ENCODE peak calls at places on chromosomes 13 and 19, in six cellular contexts. One of them, this sample, is unnamed.

GRCh38 chr13:112648101-112648500 is 41.7 kb upstream of the ATP11A start:
- DNase-seq in substantia nigra: no peak
- DNase-seq in tibial nerve: no peak
- DNase-seq in ovary: no peak
- DNase-seq in KBM-7: no peak
- DNase-seq in GM12864: no peak
- DNase-seq in this sample: no peak

GRCh38 chr13:83378901-83379300 is 503.4 kb downstream of the SLITRK1 start:
- DNase-seq in substantia nigra: no peak
- DNase-seq in ovary: no peak
- DNase-seq in GM12864: no peak
- DNase-seq in KBM-7: no peak
- DNase-seq in tibial nerve: no peak
- DNase-seq in this sample: no peak

GRCh38 chr19:17026041-17026658 is 460 bp downstream of the CPAMD8 start:
- DNase-seq in KBM-7: peak
- DNase-seq in tibial nerve: no peak
- DNase-seq in GM12864: no peak
- DNase-seq in substantia nigra: no peak
- DNase-seq in ovary: no peak
- DNase-seq in this sample: no peak

GRCh38 chr19:58356236-58356970 is 3.1 kb upstream of the A1BG start:
- DNase-seq in tibial nerve: no peak
- DNase-seq in substantia nigra: no peak
- DNase-seq in KBM-7: no peak
- DNase-seq in ovary: no peak
- DNase-seq in GM12864: no peak
- DNase-seq in this sample: no peak

GRCh38 chr19:54882758-54883157 is 8.7 kb downstream of the FCAR start:
- DNase-seq in KBM-7: peak
- DNase-seq in ovary: no peak
- DNase-seq in GM12864: peak
- DNase-seq in substantia nigra: no peak
- DNase-seq in tibial nerve: no peak
- DNase-seq in this sample: peak

GRCh38 chr13:51257187-51257586 is 35.0 kb downstream of the FAM124A start:
- DNase-seq in KBM-7: no peak
- DNase-seq in GM12864: no peak
- DNase-seq in substantia nigra: no peak
- DNase-seq in ovary: no peak
- DNase-seq in tibial nerve: no peak
- DNase-seq in this sample: no peak

GRCh38 chr13:71587193-71587592 is 279.8 kb downstream of the DACH1 start:
- DNase-seq in GM12864: no peak
- DNase-seq in ovary: no peak
- DNase-seq in KBM-7: no peak
- DNase-seq in substantia nigra: no peak
- DNase-seq in tibial nerve: no peak
- DNase-seq in this sample: no peak

GRCh38 chr13:97372929-97373328 is 61.0 kb upstream of the RAP2A start:
- DNase-seq in substantia nigra: no peak
- DNase-seq in GM12864: no peak
- DNase-seq in tibial nerve: no peak
- DNase-seq in KBM-7: no peak
- DNase-seq in ovary: no peak
- DNase-seq in this sample: no peak

GRCh38 chr13:65292488-65292901 is 1937.6 kb downstream of the PCDH9 start:
- DNase-seq in tibial nerve: no peak
- DNase-seq in substantia nigra: no peak
- DNase-seq in GM12864: no peak
- DNase-seq in KBM-7: no peak
- DNase-seq in ovary: no peak
- DNase-seq in this sample: peak

GRCh38 chr13:75481176-75482069 is 546 bp downstream of the TBC1D4 start:
- DNase-seq in ovary: peak
- DNase-seq in substantia nigra: no peak
- DNase-seq in KBM-7: peak
- DNase-seq in GM12864: no peak
- DNase-seq in tibial nerve: peak
- DNase-seq in this sample: no peak

GRCh38 chr13:42041684-42042035 is 6.8 kb upstream of the DGKH start:
- DNase-seq in substantia nigra: peak
- DNase-seq in ovary: peak
- DNase-seq in GM12864: no peak
- DNase-seq in tibial nerve: peak
- DNase-seq in KBM-7: peak
- DNase-seq in this sample: peak

GRCh38 chr19:15466851-15467733 is 2.7 kb upstream of the RASAL3 start:
- DNase-seq in KBM-7: peak
- DNase-seq in ovary: no peak
- DNase-seq in substantia nigra: no peak
- DNase-seq in tibial nerve: no peak
- DNase-seq in GM12864: peak
- DNase-seq in this sample: no peak

GRCh38 chr19:36963262-36963661 is 47.1 kb downstream of the ZNF568 start:
- DNase-seq in KBM-7: no peak
- DNase-seq in substantia nigra: no peak
- DNase-seq in GM12864: no peak
- DNase-seq in tibial nerve: no peak
- DNase-seq in ovary: no peak
- DNase-seq in this sample: no peak

GRCh38 chr13:69737129-69737935 is 370.3 kb upstream of the ATXN8OS start:
- DNase-seq in tibial nerve: no peak
- DNase-seq in ovary: no peak
- DNase-seq in KBM-7: no peak
- DNase-seq in substantia nigra: no peak
- DNase-seq in GM12864: no peak
- DNase-seq in this sample: no peak

GRCh38 chr13:66556306-66556705 is 673.8 kb downstream of the PCDH9 start:
- DNase-seq in ovary: no peak
- DNase-seq in tibial nerve: no peak
- DNase-seq in KBM-7: no peak
- DNase-seq in substantia nigra: no peak
- DNase-seq in GM12864: no peak
- DNase-seq in this sample: no peak

GRCh38 chr19:53196777-53197396 is 3.7 kb upstream of the ZNF665 start:
- DNase-seq in ovary: peak
- DNase-seq in KBM-7: peak
- DNase-seq in tibial nerve: peak
- DNase-seq in GM12864: peak
- DNase-seq in substantia nigra: peak
- DNase-seq in this sample: peak

GRCh38 chr19:20359933-20360720 is 193.1 kb downstream of the ZNF486 start:
- DNase-seq in tibial nerve: no peak
- DNase-seq in ovary: no peak
- DNase-seq in GM12864: no peak
- DNase-seq in substantia nigra: peak
- DNase-seq in KBM-7: no peak
- DNase-seq in this sample: peak

GRCh38 chr19:33302175-33302973 is at the start of gene CEBPA:
- DNase-seq in ovary: peak
- DNase-seq in tibial nerve: peak
- DNase-seq in KBM-7: peak
- DNase-seq in GM12864: no peak
- DNase-seq in substantia nigra: peak
- DNase-seq in this sample: peak

GRCh38 chr19:45972944-45973525 is 630 bp downstream of the NOVA2 start:
- DNase-seq in ovary: no peak
- DNase-seq in tibial nerve: no peak
- DNase-seq in GM12864: no peak
- DNase-seq in KBM-7: no peak
- DNase-seq in substantia nigra: no peak
- DNase-seq in this sample: no peak

GRCh38 chr13:82480415-82480814 is 1401.9 kb downstream of the SLITRK1 start:
- DNase-seq in KBM-7: no peak
- DNase-seq in GM12864: no peak
- DNase-seq in tibial nerve: no peak
- DNase-seq in substantia nigra: no peak
- DNase-seq in ovary: no peak
- DNase-seq in this sample: no peak

GRCh38 chr19:582497-583197 is 7.0 kb upstream of the HCN2 start:
- DNase-seq in ovary: no peak
- DNase-seq in GM12864: no peak
- DNase-seq in tibial nerve: no peak
- DNase-seq in KBM-7: no peak
- DNase-seq in substantia nigra: no peak
- DNase-seq in this sample: no peak

GRCh38 chr19:1850809-1851544 is 2.7 kb upstream of the REXO1 start:
- DNase-seq in KBM-7: no peak
- DNase-seq in substantia nigra: no peak
- DNase-seq in tibial nerve: no peak
- DNase-seq in ovary: no peak
- DNase-seq in GM12864: no peak
- DNase-seq in this sample: no peak

GRCh38 chr13:21175656-21176194 is 627 bp downstream of the SKA3 start:
- DNase-seq in substantia nigra: no peak
- DNase-seq in tibial nerve: no peak
- DNase-seq in KBM-7: no peak
- DNase-seq in GM12864: no peak
- DNase-seq in ovary: no peak
- DNase-seq in this sample: peak

GRCh38 chr13:25335856-25336255 is 34.4 kb downstream of the NUP58 start:
- DNase-seq in substantia nigra: no peak
- DNase-seq in ovary: no peak
- DNase-seq in tibial nerve: no peak
- DNase-seq in KBM-7: no peak
- DNase-seq in GM12864: no peak
- DNase-seq in this sample: no peak

GRCh38 chr13:40247845-40248244 is 418.6 kb downstream of the FOXO1 start:
- DNase-seq in tibial nerve: no peak
- DNase-seq in GM12864: no peak
- DNase-seq in ovary: no peak
- DNase-seq in KBM-7: no peak
- DNase-seq in substantia nigra: no peak
- DNase-seq in this sample: no peak

GRCh38 chr13:91132786-91133185 is 214.7 kb upstream of the MIR17HG start:
- DNase-seq in GM12864: no peak
- DNase-seq in tibial nerve: no peak
- DNase-seq in ovary: no peak
- DNase-seq in KBM-7: no peak
- DNase-seq in substantia nigra: no peak
- DNase-seq in this sample: no peak

GRCh38 chr13:106997696-106998095 is 429.8 kb upstream of the ARGLU1 start:
- DNase-seq in substantia nigra: no peak
- DNase-seq in ovary: no peak
- DNase-seq in tibial nerve: no peak
- DNase-seq in KBM-7: no peak
- DNase-seq in GM12864: no peak
- DNase-seq in this sample: no peak

GRCh38 chr13:113050856-113051431 is 54.6 kb upstream of the F7 start:
- DNase-seq in substantia nigra: no peak
- DNase-seq in GM12864: no peak
- DNase-seq in KBM-7: no peak
- DNase-seq in tibial nerve: no peak
- DNase-seq in ovary: no peak
- DNase-seq in this sample: no peak

GRCh38 chr19:47035127-47035494 is 13.3 kb downstream of the TMEM160 start:
- DNase-seq in substantia nigra: no peak
- DNase-seq in tibial nerve: no peak
- DNase-seq in GM12864: no peak
- DNase-seq in KBM-7: peak
- DNase-seq in ovary: no peak
- DNase-seq in this sample: no peak

GRCh38 chr19:16637535-16637934 is 9.5 kb upstream of the MED26 start:
- DNase-seq in tibial nerve: no peak
- DNase-seq in KBM-7: no peak
- DNase-seq in GM12864: no peak
- DNase-seq in substantia nigra: no peak
- DNase-seq in ovary: no peak
- DNase-seq in this sample: no peak

GRCh38 chr13:41565221-41565620 is 107.9 kb downstream of the RGCC start:
- DNase-seq in tibial nerve: no peak
- DNase-seq in substantia nigra: no peak
- DNase-seq in KBM-7: no peak
- DNase-seq in ovary: no peak
- DNase-seq in GM12864: no peak
- DNase-seq in this sample: peak

GRCh38 chr13:71645467-71645866 is 221.5 kb downstream of the DACH1 start:
- DNase-seq in substantia nigra: no peak
- DNase-seq in GM12864: no peak
- DNase-seq in KBM-7: no peak
- DNase-seq in ovary: no peak
- DNase-seq in tibial nerve: no peak
- DNase-seq in this sample: no peak